ENCODE peak calls at places on chromosomes 13 and 19, in four cellular contexts. R, X, E and Q are unnamed samples. For H3K36me3, the result is how much of the 10 kb centered on the place peaks cover.

GRCh38 chr13:38914070-38914469 is 76.6 kb downstream of the STOML3 start:
- DNase-seq in R (no peak), X (peak), E (no peak), Q (no peak)

GRCh38 chr19:5498817-5499535 is 43.8 kb downstream of the ZNRF4 start:
- DNase-seq in R (no peak), X (peak), E (no peak), Q (no peak)

GRCh38 chr19:8618751-8619150 is 8.2 kb upstream of the ADAMTS10 start:
- DNase-seq in R (no peak), X (no peak), E (no peak), Q (no peak)

GRCh38 chr13:111210945-111211469 is 95.9 kb downstream of the ARHGEF7 start:
- DNase-seq in R (no peak), X (no peak), E (no peak), Q (no peak)

GRCh38 chr19:8491574-8491973 is 10.9 kb downstream of the PRAM1 start:
- DNase-seq in R (no peak), X (peak), E (no peak), Q (no peak)

GRCh38 chr13:23378009-23378632 is 55.4 kb downstream of the SACS start:
- DNase-seq in R (peak), X (peak), E (peak), Q (peak)

GRCh38 chr19:34217952-34218817 is 36.2 kb upstream of the GARRE1 start:
- DNase-seq in R (no peak), X (no peak), E (peak), Q (peak)

GRCh38 chr13:89796196-89796595 is 1551.3 kb upstream of the MIR17HG start:
- DNase-seq in R (no peak), X (no peak), E (no peak), Q (peak)

GRCh38 chr19:7540761-7541480 is 5.4 kb downstream of the PNPLA6 start:
- DNase-seq in R (no peak), X (peak), E (no peak), Q (peak)

GRCh38 chr13:20241593-20241992 is 9.5 kb upstream of the GJB6 start:
- DNase-seq in R (no peak), X (no peak), E (no peak), Q (no peak)

GRCh38 chr13:43687038-43687437 is 99.7 kb downstream of the ENOX1 start:
- DNase-seq in R (no peak), X (no peak), E (no peak), Q (peak)

GRCh38 chr13:67841071-67841470 is 610.9 kb upstream of the PCDH9 start:
- DNase-seq in R (no peak), X (peak), E (no peak), Q (no peak)

GRCh38 chr13:97012251-97013048 is 18.2 kb upstream of the OXGR1 start:
- DNase-seq in R (no peak), X (no peak), E (no peak), Q (no peak)

GRCh38 chr19:45400192-45400591 is 4.7 kb downstream of the PPP1R13L start:
- DNase-seq in R (no peak), X (no peak), E (no peak), Q (no peak)

GRCh38 chr13:33639158-33639557 is 178.8 kb upstream of the RFC3 start:
- DNase-seq in R (peak), X (no peak), E (peak), Q (no peak)

GRCh38 chr13:103006706-103007426 is 59.4 kb downstream of the SLC10A2 start:
- DNase-seq in R (no peak), X (no peak), E (no peak), Q (no peak)

GRCh38 chr13:20332361-20333096 is 100.4 kb upstream of the GJB6 start:
- DNase-seq in R (peak), X (no peak), E (no peak), Q (no peak)

GRCh38 chr13:41548031-41548430 is 90.7 kb downstream of the RGCC start:
- DNase-seq in R (no peak), X (no peak), E (no peak), Q (no peak)

GRCh38 chr19:16301999-16302694 is 22.5 kb upstream of the KLF2 start:
- DNase-seq in R (no peak), X (no peak), E (no peak), Q (peak)

GRCh38 chr13:52070929-52071523 is 46.5 kb downstream of the UTP14C start:
- DNase-seq in R (no peak), X (no peak), E (peak), Q (no peak)

GRCh38 chr13:21668665-21669599 is 1.9 kb upstream of the FGF9 start:
- DNase-seq in R (peak), X (peak), E (peak), Q (no peak)

GRCh38 chr19:40282209-40282580 is 3.0 kb downstream of the AKT2 start:
- DNase-seq in R (no peak), X (no peak), E (no peak), Q (no peak)
- H3K27ac ChIP-seq in R (no peak), X (no peak), E (no peak), Q (no peak)

DNA sequence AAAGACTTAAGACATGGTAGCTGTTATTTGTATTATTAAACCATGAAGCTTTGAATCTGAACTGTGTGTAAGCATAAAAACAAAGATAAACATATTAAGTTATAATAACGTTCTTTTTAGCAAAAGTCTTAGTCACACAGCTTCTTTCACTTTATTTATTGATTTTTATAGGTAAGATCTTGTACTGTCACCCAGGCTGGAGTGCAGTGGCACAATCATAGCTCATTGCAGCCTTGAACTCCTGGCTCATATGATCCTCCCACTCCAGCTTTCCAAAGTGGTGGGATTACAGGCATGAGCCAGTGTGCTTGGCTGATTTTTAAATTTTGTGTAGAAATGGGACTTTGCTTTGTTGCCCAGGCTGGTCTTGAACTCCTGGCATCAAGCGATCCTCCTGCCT is 13.4 kb downstream of the FARP1 start:
- DNase-seq in R (no peak), X (no peak), E (no peak), Q (no peak)
- H3K4me3 ChIP-seq in R (no peak), X (no peak), E (no peak), Q (no peak)

GRCh38 chr19:38693380-38694223 is 46.2 kb downstream of the ACTN4 start:
- DNase-seq in R (no peak), X (peak), E (peak), Q (peak)

GRCh38 chr19:38690146-38690545 is 42.7 kb downstream of the ACTN4 start:
- DNase-seq in R (no peak), X (no peak), E (no peak), Q (no peak)

GRCh38 chr19:38692458-38693379 is 45.3 kb downstream of the ACTN4 start:
- DNase-seq in R (no peak), X (peak), E (no peak), Q (no peak)

GRCh38 chr19:38690832-38691231 is 43.4 kb downstream of the ACTN4 start:
- DNase-seq in R (no peak), X (no peak), E (no peak), Q (no peak)

DNA sequence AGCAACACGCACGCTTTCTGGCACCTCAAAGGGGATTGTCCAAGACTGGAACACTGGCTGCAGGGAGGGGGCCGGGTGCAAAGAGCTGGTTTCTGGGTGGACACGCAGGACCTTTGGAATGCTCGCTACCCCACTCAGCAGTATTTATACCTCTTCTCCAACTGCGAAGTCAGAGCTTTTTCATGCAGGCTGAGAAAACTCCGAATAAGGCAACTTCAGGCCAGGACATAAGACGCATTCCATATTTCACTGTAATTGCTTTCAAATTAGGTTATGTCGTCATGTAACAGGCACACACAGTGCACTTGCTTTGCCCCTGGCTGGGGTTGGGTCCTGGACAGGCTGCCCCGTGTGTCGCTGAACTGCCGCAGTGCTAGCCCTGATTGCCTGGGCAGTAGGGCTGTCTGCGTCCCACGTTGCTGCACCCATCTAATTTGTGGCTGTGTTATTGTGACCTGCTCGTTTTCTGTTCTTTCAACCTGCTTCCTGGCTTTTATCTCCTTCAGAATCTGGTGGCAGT is 44.5 kb downstream of the ACTN4 start:
- DNase-seq in R (peak), X (no peak), E (peak), Q (no peak)
- H3K36me3 ChIP-seq in R (under half), X (under half), E (under half), Q (half or more)

GRCh38 chr19:48866692-48867091 is 1.7 kb downstream of the PLEKHA4 start:
- DNase-seq in R (no peak), X (no peak), E (no peak), Q (no peak)
- H3K27ac ChIP-seq in R (no peak), X (no peak), E (no peak), Q (no peak)

GRCh38 chr19:17868669-17869068 is 3.1 kb upstream of the SLC5A5 start:
- DNase-seq in R (no peak), X (no peak), E (no peak), Q (no peak)

GRCh38 chr19:17869114-17869608 is 2.6 kb upstream of the SLC5A5 start:
- DNase-seq in R (no peak), X (peak), E (no peak), Q (no peak)

GRCh38 chr19:17871878-17872250 is at the start of gene SLC5A5:
- DNase-seq in R (no peak), X (peak), E (no peak), Q (peak)

GRCh38 chr19:17872251-17873001 is 681 bp downstream of the SLC5A5 start:
- DNase-seq in R (no peak), X (peak), E (no peak), Q (no peak)

GRCh38 chr19:17871032-17871877 is 490 bp upstream of the SLC5A5 start:
- DNase-seq in R (no peak), X (no peak), E (no peak), Q (no peak)
- H3K4me3 ChIP-seq in R (no peak), X (peak), E (no peak), Q (no peak)